ENCODE peak calls at places on chromosome 17, in four cellular contexts. One of them, this sample, is unnamed.

GRCh38 chr17:81831957-81832607 is 1.0 kb downstream of the MCRIP1 start:
- DNase-seq in epithelial cell of esophagus: peak
- DNase-seq in posterior cingulate gyrus: peak
- DNase-seq in activated CD4-positive, alpha-beta T cell treated with anti-CD3 and anti-CD28 coated beads, Interleukin-2, amount 10 ng/mL, durations not matched to agents 7 days and 5 days: peak
- DNase-seq in this sample: peak

GRCh38 chr17:69437475-69437874 is 23.0 kb downstream of the MAP2K6 start:
- DNase-seq in epithelial cell of esophagus: peak
- DNase-seq in activated CD4-positive, alpha-beta T cell treated with anti-CD3 and anti-CD28 coated beads, Interleukin-2, amount 10 ng/mL, durations not matched to agents 7 days and 5 days: no peak
- DNase-seq in posterior cingulate gyrus: no peak
- DNase-seq in this sample: no peak

GRCh38 chr17:34850023-34850422 is 111.2 kb downstream of the CCT6B start:
- DNase-seq in activated CD4-positive, alpha-beta T cell treated with anti-CD3 and anti-CD28 coated beads, Interleukin-2, amount 10 ng/mL, durations not matched to agents 7 days and 5 days: no peak
- DNase-seq in posterior cingulate gyrus: no peak
- DNase-seq in epithelial cell of esophagus: peak
- DNase-seq in this sample: no peak

GRCh38 chr17:45812102-45812501 is 28.0 kb downstream of the CRHR1 start:
- DNase-seq in posterior cingulate gyrus: no peak
- DNase-seq in activated CD4-positive, alpha-beta T cell treated with anti-CD3 and anti-CD28 coated beads, Interleukin-2, amount 10 ng/mL, durations not matched to agents 7 days and 5 days: no peak
- DNase-seq in epithelial cell of esophagus: peak
- DNase-seq in this sample: no peak

GRCh38 chr17:37067555-37068111 is 118.9 kb downstream of the AATF start:
- DNase-seq in posterior cingulate gyrus: no peak
- DNase-seq in activated CD4-positive, alpha-beta T cell treated with anti-CD3 and anti-CD28 coated beads, Interleukin-2, amount 10 ng/mL, durations not matched to agents 7 days and 5 days: no peak
- DNase-seq in epithelial cell of esophagus: peak
- DNase-seq in this sample: no peak

GRCh38 chr17:57782642-57783337 is 37.7 kb upstream of the CCDC182 start:
- DNase-seq in activated CD4-positive, alpha-beta T cell treated with anti-CD3 and anti-CD28 coated beads, Interleukin-2, amount 10 ng/mL, durations not matched to agents 7 days and 5 days: no peak
- DNase-seq in epithelial cell of esophagus: no peak
- DNase-seq in posterior cingulate gyrus: no peak
- DNase-seq in this sample: no peak

GRCh38 chr17:61571624-61572023 is 19.4 kb downstream of the NACA2 start:
- DNase-seq in posterior cingulate gyrus: no peak
- DNase-seq in epithelial cell of esophagus: no peak
- DNase-seq in activated CD4-positive, alpha-beta T cell treated with anti-CD3 and anti-CD28 coated beads, Interleukin-2, amount 10 ng/mL, durations not matched to agents 7 days and 5 days: no peak
- DNase-seq in this sample: no peak

GRCh38 chr17:29577009-29577777 is 8.7 kb downstream of the TP53I13 start:
- DNase-seq in epithelial cell of esophagus: no peak
- DNase-seq in activated CD4-positive, alpha-beta T cell treated with anti-CD3 and anti-CD28 coated beads, Interleukin-2, amount 10 ng/mL, durations not matched to agents 7 days and 5 days: no peak
- DNase-seq in posterior cingulate gyrus: no peak
- DNase-seq in this sample: no peak

GRCh38 chr17:39740357-39741111 is 2.8 kb downstream of the GRB7 start:
- DNase-seq in epithelial cell of esophagus: peak
- DNase-seq in activated CD4-positive, alpha-beta T cell treated with anti-CD3 and anti-CD28 coated beads, Interleukin-2, amount 10 ng/mL, durations not matched to agents 7 days and 5 days: no peak
- DNase-seq in posterior cingulate gyrus: no peak
- DNase-seq in this sample: no peak

GRCh38 chr17:29158096-29158495 is 22.1 kb downstream of the MYO18A start:
- DNase-seq in epithelial cell of esophagus: no peak
- DNase-seq in posterior cingulate gyrus: no peak
- DNase-seq in activated CD4-positive, alpha-beta T cell treated with anti-CD3 and anti-CD28 coated beads, Interleukin-2, amount 10 ng/mL, durations not matched to agents 7 days and 5 days: no peak
- DNase-seq in this sample: no peak

GRCh38 chr17:42459256-42459982 is 741 bp downstream of the ATP6V0A1 start:
- DNase-seq in epithelial cell of esophagus: peak
- DNase-seq in posterior cingulate gyrus: peak
- DNase-seq in activated CD4-positive, alpha-beta T cell treated with anti-CD3 and anti-CD28 coated beads, Interleukin-2, amount 10 ng/mL, durations not matched to agents 7 days and 5 days: no peak
- DNase-seq in this sample: no peak

GRCh38 chr17:2059125-2059836 is 4.4 kb downstream of the HIC1 start:
- DNase-seq in epithelial cell of esophagus: no peak
- DNase-seq in activated CD4-positive, alpha-beta T cell treated with anti-CD3 and anti-CD28 coated beads, Interleukin-2, amount 10 ng/mL, durations not matched to agents 7 days and 5 days: no peak
- DNase-seq in posterior cingulate gyrus: no peak
- DNase-seq in this sample: peak

GRCh38 chr17:10743316-10744009 is 13.6 kb upstream of the TMEM220 start:
- DNase-seq in epithelial cell of esophagus: peak
- DNase-seq in activated CD4-positive, alpha-beta T cell treated with anti-CD3 and anti-CD28 coated beads, Interleukin-2, amount 10 ng/mL, durations not matched to agents 7 days and 5 days: no peak
- DNase-seq in posterior cingulate gyrus: no peak
- DNase-seq in this sample: no peak

GRCh38 chr17:1177099-1177996 is 2.4 kb downstream of the ABR start:
- DNase-seq in posterior cingulate gyrus: no peak
- DNase-seq in epithelial cell of esophagus: no peak
- DNase-seq in activated CD4-positive, alpha-beta T cell treated with anti-CD3 and anti-CD28 coated beads, Interleukin-2, amount 10 ng/mL, durations not matched to agents 7 days and 5 days: no peak
- DNase-seq in this sample: no peak

GRCh38 chr17:41338961-41339485 is 11.6 kb downstream of the KRT33A start:
- DNase-seq in activated CD4-positive, alpha-beta T cell treated with anti-CD3 and anti-CD28 coated beads, Interleukin-2, amount 10 ng/mL, durations not matched to agents 7 days and 5 days: peak
- DNase-seq in epithelial cell of esophagus: peak
- DNase-seq in posterior cingulate gyrus: no peak
- DNase-seq in this sample: peak

GRCh38 chr17:79389896-79390295 is 221.0 kb downstream of the RBFOX3 start:
- DNase-seq in epithelial cell of esophagus: no peak
- DNase-seq in posterior cingulate gyrus: no peak
- DNase-seq in activated CD4-positive, alpha-beta T cell treated with anti-CD3 and anti-CD28 coated beads, Interleukin-2, amount 10 ng/mL, durations not matched to agents 7 days and 5 days: no peak
- DNase-seq in this sample: no peak

GRCh38 chr17:66952681-66953638 is 11.5 kb upstream of the CACNG4 start:
- DNase-seq in activated CD4-positive, alpha-beta T cell treated with anti-CD3 and anti-CD28 coated beads, Interleukin-2, amount 10 ng/mL, durations not matched to agents 7 days and 5 days: no peak
- DNase-seq in posterior cingulate gyrus: no peak
- DNase-seq in epithelial cell of esophagus: no peak
- DNase-seq in this sample: no peak

GRCh38 chr17:13005530-13005929 is 12.3 kb downstream of the ELAC2 start:
- DNase-seq in epithelial cell of esophagus: no peak
- DNase-seq in posterior cingulate gyrus: no peak
- DNase-seq in activated CD4-positive, alpha-beta T cell treated with anti-CD3 and anti-CD28 coated beads, Interleukin-2, amount 10 ng/mL, durations not matched to agents 7 days and 5 days: no peak
- DNase-seq in this sample: no peak

GRCh38 chr17:80070375-80071115 is 30.8 kb upstream of the GAA start:
- DNase-seq in activated CD4-positive, alpha-beta T cell treated with anti-CD3 and anti-CD28 coated beads, Interleukin-2, amount 10 ng/mL, durations not matched to agents 7 days and 5 days: no peak
- DNase-seq in posterior cingulate gyrus: no peak
- DNase-seq in epithelial cell of esophagus: no peak
- DNase-seq in this sample: no peak

GRCh38 chr17:52255347-52255746 is 96.8 kb upstream of the CA10 start:
- DNase-seq in posterior cingulate gyrus: no peak
- DNase-seq in activated CD4-positive, alpha-beta T cell treated with anti-CD3 and anti-CD28 coated beads, Interleukin-2, amount 10 ng/mL, durations not matched to agents 7 days and 5 days: no peak
- DNase-seq in epithelial cell of esophagus: no peak
- DNase-seq in this sample: no peak

GRCh38 chr17:57726213-57726612 is 18.9 kb downstream of the CCDC182 start:
- DNase-seq in posterior cingulate gyrus: no peak
- DNase-seq in epithelial cell of esophagus: no peak
- DNase-seq in activated CD4-positive, alpha-beta T cell treated with anti-CD3 and anti-CD28 coated beads, Interleukin-2, amount 10 ng/mL, durations not matched to agents 7 days and 5 days: no peak
- DNase-seq in this sample: no peak

GRCh38 chr17:80499536-80499935 is 23.1 kb upstream of the NPTX1 start:
- DNase-seq in epithelial cell of esophagus: no peak
- DNase-seq in activated CD4-positive, alpha-beta T cell treated with anti-CD3 and anti-CD28 coated beads, Interleukin-2, amount 10 ng/mL, durations not matched to agents 7 days and 5 days: no peak
- DNase-seq in posterior cingulate gyrus: no peak
- DNase-seq in this sample: no peak

GRCh38 chr17:80220709-80221215 is 535 bp downstream of the SLC26A11 start:
- DNase-seq in posterior cingulate gyrus: peak
- DNase-seq in activated CD4-positive, alpha-beta T cell treated with anti-CD3 and anti-CD28 coated beads, Interleukin-2, amount 10 ng/mL, durations not matched to agents 7 days and 5 days: no peak
- DNase-seq in epithelial cell of esophagus: no peak
- DNase-seq in this sample: no peak

GRCh38 chr17:47188266-47188665 is 829 bp downstream of the CDC27 start:
- DNase-seq in epithelial cell of esophagus: peak
- DNase-seq in posterior cingulate gyrus: no peak
- DNase-seq in activated CD4-positive, alpha-beta T cell treated with anti-CD3 and anti-CD28 coated beads, Interleukin-2, amount 10 ng/mL, durations not matched to agents 7 days and 5 days: peak
- DNase-seq in this sample: peak

GRCh38 chr17:57068222-57068658 is 16.8 kb upstream of the AKAP1 start:
- DNase-seq in posterior cingulate gyrus: no peak
- DNase-seq in activated CD4-positive, alpha-beta T cell treated with anti-CD3 and anti-CD28 coated beads, Interleukin-2, amount 10 ng/mL, durations not matched to agents 7 days and 5 days: no peak
- DNase-seq in epithelial cell of esophagus: peak
- DNase-seq in this sample: no peak

GRCh38 chr17:65287040-65287439 is 149.9 kb downstream of the RGS9 start:
- DNase-seq in posterior cingulate gyrus: no peak
- DNase-seq in activated CD4-positive, alpha-beta T cell treated with anti-CD3 and anti-CD28 coated beads, Interleukin-2, amount 10 ng/mL, durations not matched to agents 7 days and 5 days: no peak
- DNase-seq in epithelial cell of esophagus: no peak
- DNase-seq in this sample: no peak

GRCh38 chr17:8964801-8965393 is 610 bp downstream of the PIK3R5 start:
- DNase-seq in activated CD4-positive, alpha-beta T cell treated with anti-CD3 and anti-CD28 coated beads, Interleukin-2, amount 10 ng/mL, durations not matched to agents 7 days and 5 days: peak
- DNase-seq in epithelial cell of esophagus: no peak
- DNase-seq in posterior cingulate gyrus: no peak
- DNase-seq in this sample: peak

GRCh38 chr17:17237026-17237799 is at the start of gene FLCN:
- DNase-seq in activated CD4-positive, alpha-beta T cell treated with anti-CD3 and anti-CD28 coated beads, Interleukin-2, amount 10 ng/mL, durations not matched to agents 7 days and 5 days: peak
- DNase-seq in epithelial cell of esophagus: peak
- DNase-seq in posterior cingulate gyrus: peak
- DNase-seq in this sample: peak

GRCh38 chr17:31424944-31425582 is 33.6 kb downstream of the RAB11FIP4 start:
- DNase-seq in activated CD4-positive, alpha-beta T cell treated with anti-CD3 and anti-CD28 coated beads, Interleukin-2, amount 10 ng/mL, durations not matched to agents 7 days and 5 days: no peak
- DNase-seq in epithelial cell of esophagus: no peak
- DNase-seq in posterior cingulate gyrus: no peak
- DNase-seq in this sample: no peak

GRCh38 chr17:61480414-61480807 is 28.2 kb downstream of the TBX4 start:
- DNase-seq in activated CD4-positive, alpha-beta T cell treated with anti-CD3 and anti-CD28 coated beads, Interleukin-2, amount 10 ng/mL, durations not matched to agents 7 days and 5 days: no peak
- DNase-seq in posterior cingulate gyrus: no peak
- DNase-seq in epithelial cell of esophagus: no peak
- DNase-seq in this sample: no peak

GRCh38 chr17:49887086-49887743 is 39.3 kb upstream of the TAC4 start:
- DNase-seq in epithelial cell of esophagus: peak
- DNase-seq in activated CD4-positive, alpha-beta T cell treated with anti-CD3 and anti-CD28 coated beads, Interleukin-2, amount 10 ng/mL, durations not matched to agents 7 days and 5 days: no peak
- DNase-seq in posterior cingulate gyrus: no peak
- DNase-seq in this sample: no peak